ENCODE peak calls at places on chromosomes 3 and 15, in seven cellular contexts. P is GM12864; G is heart left ventricle; A is fibroblast of mammary gland; F is activated CD4-positive, alpha-beta T cell treated with anti-CD3 and anti-CD28 coated beads, Interleukin-2, amount 10 ng/mL, durations not matched to agents 7 days and 5 days; W is T47D; V is GM18507. L is an unnamed sample.

GRCh38 chr15:68994149-68994548 is 20.3 kb upstream of the NOX5 start:
- DNase-seq in A (peak; percentile 33), W (no peak), V (no peak), P (no peak), F (no peak), G (no peak), L (no peak)

GRCh38 chr15:42392309-42393024 is 33.2 kb downstream of the CAPN3 start:
- DNase-seq in G (no peak), V (no peak), A (no peak), P (no peak), W (no peak), F (no peak), L (peak; percentile 79)

GRCh38 chr15:26864664-26865191 is 2.1 kb upstream of the GABRA5 start:
- DNase-seq in A (peak; percentile 49), W (peak; percentile 65), V (no peak), F (no peak), P (no peak), G (no peak), L (peak; percentile 51)

GRCh38 chr15:38740206-38740605 is 175.6 kb upstream of the RASGRP1 start:
- DNase-seq in A (no peak), V (no peak), F (no peak), P (no peak), G (no peak), W (no peak), L (no peak)

GRCh38 chr15:28101983-28102441 is 2.9 kb upstream of the OCA2 start:
- DNase-seq in P (no peak), G (no peak), W (no peak), A (no peak), F (no peak), V (no peak), L (no peak)

GRCh38 chr3:29385056-29385455 is 104.2 kb downstream of the RBMS3 start:
- DNase-seq in W (no peak), G (no peak), P (no peak), A (peak; percentile 72), V (no peak), F (no peak), L (no peak)

GRCh38 chr15:31268911-31269784 is 57.5 kb upstream of the KLF13 start:
- DNase-seq in W (no peak), A (no peak), G (peak; percentile 8), P (no peak), F (peak; percentile 5), V (no peak), L (no peak)

GRCh38 chr15:88535100-88535499 is 11.4 kb downstream of the DET1 start:
- DNase-seq in F (no peak), P (no peak), A (peak; percentile 37), G (no peak), W (no peak), V (no peak), L (no peak)

GRCh38 chr3:106811376-106811775 is 565.9 kb upstream of the CCDC54 start:
- DNase-seq in F (no peak), P (no peak), V (no peak), W (no peak), G (no peak), A (peak; percentile 75), L (no peak)

GRCh38 chr3:119362010-119362409 is 67.8 kb downstream of the ARHGAP31 start:
- DNase-seq in A (no peak), V (no peak), F (no peak), W (no peak), G (no peak), P (no peak), L (no peak)

GRCh38 chr3:129911261-129911861 is 17.9 kb upstream of the TMCC1 start:
- DNase-seq in F (no peak), A (no peak), V (no peak), W (no peak), G (no peak), P (no peak), L (no peak)

GRCh38 chr3:46612324-46612723 is at the start of gene FAM240A:
- DNase-seq in P (no peak), F (no peak), A (no peak), V (no peak), W (no peak), G (no peak), L (no peak)

L was measured in HuH-7.